ENCODE peak calls at places on chromosomes 13 and 19, in six cellular contexts. One of them, this sample, is unnamed.

GRCh38 chr19:49555600-49556411 is 24.6 kb downstream of the NOSIP start:
- DNase-seq in CD4-positive, CD25-positive, alpha-beta regulatory T cell: peak; percentile 44
- DNase-seq in neuronal stem cell: peak; percentile 88
- DNase-seq in Caco-2: peak; percentile 66
- DNase-seq in colonic mucosa: peak; percentile 87
- DNase-seq in suprapubic skin: no peak
- DNase-seq in this sample: no peak

GRCh38 chr19:50796634-50797428 is 6.6 kb downstream of the ACP4 start:
- DNase-seq in colonic mucosa: no peak
- DNase-seq in Caco-2: no peak
- DNase-seq in CD4-positive, CD25-positive, alpha-beta regulatory T cell: no peak
- DNase-seq in neuronal stem cell: no peak
- DNase-seq in suprapubic skin: no peak
- DNase-seq in this sample: no peak

GRCh38 chr13:33446821-33447481 is 161.4 kb upstream of the STARD13 start:
- DNase-seq in neuronal stem cell: no peak
- DNase-seq in colonic mucosa: no peak
- DNase-seq in suprapubic skin: no peak
- DNase-seq in CD4-positive, CD25-positive, alpha-beta regulatory T cell: no peak
- DNase-seq in Caco-2: peak; percentile 50
- DNase-seq in this sample: no peak

GRCh38 chr19:17495639-17496265 is 15.7 kb upstream of the PGLS start:
- DNase-seq in neuronal stem cell: no peak
- DNase-seq in Caco-2: no peak
- DNase-seq in suprapubic skin: no peak
- DNase-seq in colonic mucosa: no peak
- DNase-seq in CD4-positive, CD25-positive, alpha-beta regulatory T cell: no peak
- DNase-seq in this sample: no peak

GRCh38 chr13:30394798-30395191 is 27.5 kb upstream of the UBE2L5 start:
- DNase-seq in Caco-2: no peak
- DNase-seq in colonic mucosa: no peak
- DNase-seq in neuronal stem cell: no peak
- DNase-seq in suprapubic skin: no peak
- DNase-seq in CD4-positive, CD25-positive, alpha-beta regulatory T cell: no peak
- DNase-seq in this sample: no peak

GRCh38 chr13:41827507-41828213 is 133.2 kb downstream of the VWA8 start:
- DNase-seq in suprapubic skin: no peak
- DNase-seq in neuronal stem cell: no peak
- DNase-seq in Caco-2: no peak
- DNase-seq in CD4-positive, CD25-positive, alpha-beta regulatory T cell: no peak
- DNase-seq in colonic mucosa: no peak
- DNase-seq in this sample: peak; percentile 8

GRCh38 chr19:28737021-28737525 is 475.9 kb downstream of the UQCRFS1 start:
- DNase-seq in neuronal stem cell: no peak
- DNase-seq in colonic mucosa: no peak
- DNase-seq in suprapubic skin: no peak
- DNase-seq in Caco-2: no peak
- DNase-seq in CD4-positive, CD25-positive, alpha-beta regulatory T cell: no peak
- DNase-seq in this sample: no peak

GRCh38 chr13:42746846-42747245 is 34.5 kb upstream of the FAM216B start:
- DNase-seq in Caco-2: no peak
- DNase-seq in colonic mucosa: no peak
- DNase-seq in CD4-positive, CD25-positive, alpha-beta regulatory T cell: no peak
- DNase-seq in suprapubic skin: no peak
- DNase-seq in neuronal stem cell: no peak
- DNase-seq in this sample: no peak

GRCh38 chr13:99974296-99974938 is 2.9 kb upstream of the ZIC5 start:
- DNase-seq in suprapubic skin: peak; percentile 26
- DNase-seq in colonic mucosa: no peak
- DNase-seq in CD4-positive, CD25-positive, alpha-beta regulatory T cell: no peak
- DNase-seq in neuronal stem cell: no peak
- DNase-seq in Caco-2: no peak
- DNase-seq in this sample: no peak
- H3K9me3 ChIP-seq in suprapubic skin: no peaks in the 10 kb centered on the region
- H3K9me3 ChIP-seq in colonic mucosa: no peaks in the 10 kb centered on the region
- H3K9me3 ChIP-seq in CD4-positive, CD25-positive, alpha-beta regulatory T cell: peaks cover 23% of the 10 kb centered on the region
- H3K9me3 ChIP-seq in neuronal stem cell: no peaks in the 10 kb centered on the region
- H3K9me3 ChIP-seq in Caco-2: no peaks in the 10 kb centered on the region
- H3K9me3 ChIP-seq in this sample: no peaks in the 10 kb centered on the region

DNA sequence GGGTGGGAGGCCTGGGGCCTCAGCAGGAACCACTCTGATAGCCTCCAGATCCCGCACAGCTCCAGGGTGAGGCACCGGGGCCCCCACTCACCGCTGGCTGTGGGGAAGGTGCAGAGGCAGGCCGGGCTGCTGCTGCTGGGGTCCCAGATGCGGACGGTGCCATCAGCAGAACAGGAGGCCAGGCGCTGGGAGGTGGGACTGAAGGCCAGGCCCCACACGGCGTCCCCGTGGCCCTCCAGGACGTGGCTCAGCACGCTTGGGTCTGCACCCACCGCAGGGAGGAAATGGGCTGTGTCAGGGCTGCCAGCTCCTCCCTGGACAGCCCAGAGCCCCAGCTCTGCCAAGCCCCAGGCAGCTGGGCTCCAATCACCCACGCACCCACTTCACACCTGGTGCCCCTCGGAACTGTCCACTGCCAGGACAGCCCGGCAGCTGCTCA is 6.1 kb upstream of the PRKD2 start:
- DNase-seq in suprapubic skin: no peak
- DNase-seq in Caco-2: no peak
- DNase-seq in colonic mucosa: no peak
- DNase-seq in CD4-positive, CD25-positive, alpha-beta regulatory T cell: no peak
- DNase-seq in neuronal stem cell: no peak
- DNase-seq in this sample: no peak
- H3K4me1 ChIP-seq in suprapubic skin: peaks cover 5% of the 10 kb centered on the region
- H3K4me1 ChIP-seq in Caco-2: peaks cover 9% of the 10 kb centered on the region
- H3K4me1 ChIP-seq in colonic mucosa: peaks cover 1% of the 10 kb centered on the region
- H3K4me1 ChIP-seq in CD4-positive, CD25-positive, alpha-beta regulatory T cell: peaks cover 19% of the 10 kb centered on the region
- H3K4me1 ChIP-seq in neuronal stem cell: no peaks in the 10 kb centered on the region
- H3K4me1 ChIP-seq in this sample: no peaks in the 10 kb centered on the region

GRCh38 chr19:4371209-4371897 is 28.0 kb downstream of the MPND start:
- DNase-seq in neuronal stem cell: no peak
- DNase-seq in Caco-2: no peak
- DNase-seq in CD4-positive, CD25-positive, alpha-beta regulatory T cell: no peak
- DNase-seq in suprapubic skin: no peak
- DNase-seq in colonic mucosa: no peak
- DNase-seq in this sample: no peak
- H3K4me3 ChIP-seq in neuronal stem cell: no peak overlapping the region
- H3K4me3 ChIP-seq in Caco-2: no peak overlapping the region
- H3K4me3 ChIP-seq in CD4-positive, CD25-positive, alpha-beta regulatory T cell: no peak overlapping the region
- H3K4me3 ChIP-seq in suprapubic skin: no peak overlapping the region
- H3K4me3 ChIP-seq in colonic mucosa: no peak overlapping the region
- H3K4me3 ChIP-seq in this sample: no peak overlapping the region

GRCh38 chr19:37128821-37129177 is 43.7 kb downstream of the ZNF585A start:
- DNase-seq in neuronal stem cell: no peak
- DNase-seq in CD4-positive, CD25-positive, alpha-beta regulatory T cell: no peak
- DNase-seq in colonic mucosa: no peak
- DNase-seq in suprapubic skin: no peak
- DNase-seq in Caco-2: no peak
- DNase-seq in this sample: no peak

DNA sequence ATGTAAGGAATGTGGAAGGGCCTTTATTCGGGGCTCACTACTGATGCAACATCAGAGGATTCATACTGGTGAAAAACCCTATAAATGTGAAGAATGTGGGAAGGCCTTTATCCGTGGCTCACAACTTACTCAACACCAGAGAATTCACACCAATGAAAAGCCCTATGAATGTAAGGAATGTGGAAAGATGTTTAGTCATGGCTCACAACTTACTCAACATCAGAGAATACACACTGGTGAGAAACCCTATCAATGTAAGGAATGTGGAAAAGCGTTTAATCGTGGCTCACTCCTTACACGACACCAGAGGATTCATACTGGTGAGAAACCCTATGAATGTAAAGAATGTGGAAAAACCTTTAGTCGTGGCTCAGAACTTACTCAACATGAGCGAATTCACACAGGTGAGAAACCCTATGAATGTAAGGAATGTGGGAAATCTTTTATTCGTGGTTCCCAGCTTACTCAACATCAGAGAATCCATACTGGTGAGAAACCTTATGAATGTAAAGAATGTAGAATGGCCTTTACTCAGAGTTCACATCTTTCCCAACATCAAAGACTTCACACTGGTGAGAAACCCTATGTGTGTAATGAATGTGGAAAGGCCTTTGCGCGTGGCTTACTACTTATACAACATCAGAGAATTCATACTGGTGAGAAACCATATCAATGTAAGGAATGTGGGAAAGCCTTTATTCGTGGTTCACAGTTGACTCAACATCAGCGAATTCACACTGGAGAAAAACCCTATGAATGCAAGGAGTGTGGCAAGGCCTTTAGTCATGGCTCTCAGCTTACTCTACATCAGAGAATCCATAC is 44.3 kb downstream of the ZNF585A start:
- DNase-seq in colonic mucosa: no peak
- DNase-seq in neuronal stem cell: no peak
- DNase-seq in CD4-positive, CD25-positive, alpha-beta regulatory T cell: no peak
- DNase-seq in Caco-2: no peak
- DNase-seq in suprapubic skin: no peak
- DNase-seq in this sample: no peak
- H3K9me3 ChIP-seq in colonic mucosa: peaks cover 45% of the 10 kb centered on the region
- H3K9me3 ChIP-seq in neuronal stem cell: peaks cover 95% of the 10 kb centered on the region
- H3K9me3 ChIP-seq in CD4-positive, CD25-positive, alpha-beta regulatory T cell: peaks cover 91% of the 10 kb centered on the region
- H3K9me3 ChIP-seq in Caco-2: peaks cover 57% of the 10 kb centered on the region
- H3K9me3 ChIP-seq in suprapubic skin: peaks cover 95% of the 10 kb centered on the region
- H3K9me3 ChIP-seq in this sample: peaks cover 48% of the 10 kb centered on the region

GRCh38 chr13:35457258-35457657 is 19.2 kb downstream of the MAB21L1 start:
- DNase-seq in suprapubic skin: no peak
- DNase-seq in colonic mucosa: no peak
- DNase-seq in CD4-positive, CD25-positive, alpha-beta regulatory T cell: no peak
- DNase-seq in Caco-2: no peak
- DNase-seq in neuronal stem cell: no peak
- DNase-seq in this sample: no peak
- H3K4me1 ChIP-seq in suprapubic skin: no peaks in the 10 kb centered on the region
- H3K4me1 ChIP-seq in colonic mucosa: no peaks in the 10 kb centered on the region
- H3K4me1 ChIP-seq in CD4-positive, CD25-positive, alpha-beta regulatory T cell: no peaks in the 10 kb centered on the region
- H3K4me1 ChIP-seq in Caco-2: no peaks in the 10 kb centered on the region
- H3K4me1 ChIP-seq in neuronal stem cell: no peaks in the 10 kb centered on the region
- H3K4me1 ChIP-seq in this sample: no peaks in the 10 kb centered on the region

GRCh38 chr19:56091066-56091490 is 30.0 kb downstream of the ZNF787 start:
- DNase-seq in CD4-positive, CD25-positive, alpha-beta regulatory T cell: no peak
- DNase-seq in suprapubic skin: no peak
- DNase-seq in neuronal stem cell: no peak
- DNase-seq in Caco-2: no peak
- DNase-seq in colonic mucosa: no peak
- DNase-seq in this sample: no peak
- H3K4me3 ChIP-seq in CD4-positive, CD25-positive, alpha-beta regulatory T cell: no peak overlapping the region
- H3K4me3 ChIP-seq in suprapubic skin: peak overlapping the region; percentile 24
- H3K4me3 ChIP-seq in neuronal stem cell: no peak overlapping the region
- H3K4me3 ChIP-seq in Caco-2: no peak overlapping the region
- H3K4me3 ChIP-seq in colonic mucosa: no peak overlapping the region
- H3K4me3 ChIP-seq in this sample: no peak overlapping the region

GRCh38 chr13:59449750-59450149 is 714.0 kb downstream of the DIAPH3 start:
- DNase-seq in neuronal stem cell: no peak
- DNase-seq in CD4-positive, CD25-positive, alpha-beta regulatory T cell: no peak
- DNase-seq in colonic mucosa: no peak
- DNase-seq in Caco-2: no peak
- DNase-seq in suprapubic skin: no peak
- DNase-seq in this sample: no peak
- H3K9me3 ChIP-seq in neuronal stem cell: no peaks in the 10 kb centered on the region
- H3K9me3 ChIP-seq in CD4-positive, CD25-positive, alpha-beta regulatory T cell: no peaks in the 10 kb centered on the region
- H3K9me3 ChIP-seq in colonic mucosa: no peaks in the 10 kb centered on the region
- H3K9me3 ChIP-seq in Caco-2: no peaks in the 10 kb centered on the region
- H3K9me3 ChIP-seq in suprapubic skin: no peaks in the 10 kb centered on the region
- H3K9me3 ChIP-seq in this sample: peaks cover 2% of the 10 kb centered on the region

DNA sequence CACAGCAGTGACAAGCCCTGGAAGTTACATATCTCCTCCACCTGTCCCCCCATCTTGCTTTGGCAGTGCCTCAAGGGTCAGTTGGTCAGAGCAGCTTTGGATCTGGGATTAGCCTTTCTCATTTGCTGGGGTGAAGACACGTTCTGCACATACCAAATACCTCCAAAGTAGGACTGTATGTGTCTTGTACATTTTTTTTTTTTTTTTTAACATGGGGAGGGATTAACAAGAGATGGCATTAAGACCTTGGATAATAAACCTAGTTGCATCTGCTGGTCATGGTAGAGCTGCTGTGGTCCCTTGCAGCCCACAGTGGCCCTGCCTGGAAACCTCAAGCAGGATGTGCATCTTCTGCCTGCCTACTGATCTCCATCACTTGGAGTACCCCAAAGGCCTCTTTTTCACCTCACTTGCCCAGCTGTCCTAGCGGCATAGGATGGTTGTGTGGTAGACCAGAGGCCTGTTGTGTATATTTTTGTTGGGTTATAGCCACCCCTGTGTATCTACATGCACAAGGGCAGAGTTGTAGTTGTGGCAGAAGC is 2.5 kb downstream of the RPS19 start:
- DNase-seq in colonic mucosa: no peak
- DNase-seq in neuronal stem cell: no peak
- DNase-seq in suprapubic skin: no peak
- DNase-seq in CD4-positive, CD25-positive, alpha-beta regulatory T cell: no peak
- DNase-seq in Caco-2: no peak
- DNase-seq in this sample: no peak
- H3K4me1 ChIP-seq in colonic mucosa: peaks cover 11% of the 10 kb centered on the region
- H3K4me1 ChIP-seq in neuronal stem cell: peaks cover 21% of the 10 kb centered on the region
- H3K4me1 ChIP-seq in suprapubic skin: peaks cover 57% of the 10 kb centered on the region
- H3K4me1 ChIP-seq in CD4-positive, CD25-positive, alpha-beta regulatory T cell: peaks cover 52% of the 10 kb centered on the region
- H3K4me1 ChIP-seq in Caco-2: peaks cover 18% of the 10 kb centered on the region
- H3K4me1 ChIP-seq in this sample: peaks cover 31% of the 10 kb centered on the region

DNA sequence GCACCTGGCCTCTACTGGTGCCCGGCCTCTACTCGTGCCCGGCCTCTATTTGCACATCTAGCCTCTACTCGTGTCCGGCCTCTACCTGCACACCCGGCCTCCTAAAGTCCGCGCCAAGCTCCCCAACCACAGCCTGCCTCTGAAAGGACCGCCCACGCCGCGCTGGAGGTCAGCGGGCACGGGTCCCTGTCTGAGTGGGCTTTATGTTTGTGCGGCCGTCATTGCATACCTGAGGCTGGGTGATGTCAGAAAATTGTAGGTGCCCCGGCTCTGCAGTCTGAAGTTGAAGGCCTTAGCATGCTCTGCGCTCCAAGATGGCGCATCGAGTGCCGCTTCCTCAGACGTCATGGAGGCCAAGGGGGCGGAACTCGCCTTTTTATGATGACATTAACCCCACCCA is 1.1 kb downstream of the ZNF135 start:
- DNase-seq in neuronal stem cell: no peak
- DNase-seq in colonic mucosa: no peak
- DNase-seq in suprapubic skin: no peak
- DNase-seq in Caco-2: no peak
- DNase-seq in CD4-positive, CD25-positive, alpha-beta regulatory T cell: no peak
- DNase-seq in this sample: no peak
- H3K4me3 ChIP-seq in neuronal stem cell: no peak overlapping the region
- H3K4me3 ChIP-seq in colonic mucosa: no peak overlapping the region
- H3K4me3 ChIP-seq in suprapubic skin: peak overlapping the region; percentile 69
- H3K4me3 ChIP-seq in Caco-2: no peak overlapping the region
- H3K4me3 ChIP-seq in CD4-positive, CD25-positive, alpha-beta regulatory T cell: no peak overlapping the region
- H3K4me3 ChIP-seq in this sample: no peak overlapping the region